ENCODE peak calls at places on chromosomes 2 and 18, in six cellular contexts. P is ELF-1, C is T-helper 17 cell, T is nephron progenitor cell, L is HT-29, D is GM23248. J is an unnamed sample.

GRCh38 chr2:237508361-237508760 is 21.3 kb downstream of the MLPH start:
- DNase-seq in P (no peak), C (no peak), T (no peak), L (no peak), D (no peak), J (no peak)

GRCh38 chr2:219995409-219995808 is 368.0 kb downstream of the SLC4A3 start:
- DNase-seq in P (no peak), C (no peak), T (no peak), L (no peak), D (no peak), J (no peak)

GRCh38 chr2:134611316-134611715 is 107.5 kb downstream of the TMEM163 start:
- DNase-seq in P (no peak), C (no peak), T (no peak), L (no peak), D (no peak), J (no peak)

GRCh38 chr2:223635080-223635479 is 32.9 kb upstream of the SCG2 start:
- DNase-seq in P (no peak), C (no peak), T (no peak), L (no peak), D (peak), J (peak)

GRCh38 chr18:71450258-71450657 is 1093.9 kb downstream of the CBLN2 start:
- DNase-seq in P (no peak), C (no peak), T (no peak), L (no peak), D (no peak), J (no peak)

GRCh38 chr18:63878982-63879381 is 8.5 kb upstream of the SERPINB2 start:
- DNase-seq in P (no peak), C (no peak), T (no peak), L (no peak), D (no peak), J (peak)

GRCh38 chr2:152126664-152127063 is 27.8 kb upstream of the CACNB4 start:
- DNase-seq in P (no peak), C (no peak), T (no peak), L (no peak), D (no peak), J (peak)

GRCh38 chr18:43422483-43422882 is 145.2 kb upstream of the SYT4 start:
- DNase-seq in P (peak), C (no peak), T (peak), L (peak), D (peak), J (no peak)

GRCh38 chr2:24816404-24816803 is 23.2 kb downstream of the CENPO start:
- DNase-seq in P (no peak), C (no peak), T (no peak), L (no peak), D (no peak), J (no peak)

GRCh38 chr2:160132761-160133160 is 67.3 kb downstream of the ITGB6 start:
- DNase-seq in P (no peak), C (no peak), T (no peak), L (no peak), D (peak), J (no peak)

GRCh38 chr2:195021704-195022513 is 635.1 kb upstream of the SLC39A10 start:
- DNase-seq in P (no peak), C (no peak), T (no peak), L (no peak), D (peak), J (no peak)

GRCh38 chr2:133438026-133438425 is 130.2 kb downstream of the NCKAP5 start:
- DNase-seq in P (no peak), C (no peak), T (no peak), L (no peak), D (no peak), J (no peak)

GRCh38 chr18:35497006-35497333 is 790 bp downstream of the INO80C start:
- DNase-seq in P (no peak), C (no peak), T (no peak), L (no peak), D (peak), J (no peak)

GRCh38 chr2:239227111-239227581 is 173.7 kb downstream of the HDAC4 start:
- DNase-seq in P (no peak), C (no peak), T (no peak), L (no peak), D (no peak), J (no peak)